ENCODE peak calls at places on chromosomes 11 and 22, in five cellular contexts. X, Y, D, J and S are unnamed samples.

GRCh38 chr11:1565173-1565903 is 6.7 kb downstream of the DUSP8 start:
- DNase-seq in X (peak; percentile 74), Y (no peak), D (no peak), J (no peak), S (no peak)

GRCh38 chr11:834371-835316 is 1.9 kb downstream of the CD151 start:
- DNase-seq in X (peak; percentile 78), Y (peak; percentile 81), D (no peak), J (no peak), S (peak; percentile 94)

GRCh38 chr11:71384561-71384960 is 63.6 kb downstream of the DHCR7 start:
- DNase-seq in X (no peak), Y (no peak), D (no peak), J (no peak), S (peak; percentile 52)

GRCh38 chr22:31243339-31244043 is 31.4 kb downstream of the LIMK2 start:
- DNase-seq in X (no peak), Y (no peak), D (no peak), J (no peak), S (no peak)

GRCh38 chr11:63783925-63784592 is 15.5 kb upstream of the ZFTA start:
- DNase-seq in X (no peak), Y (no peak), D (no peak), J (no peak), S (no peak)

GRCh38 chr11:74084796-74085541 is 76.1 kb upstream of the UCP3 start:
- DNase-seq in X (no peak), Y (no peak), D (no peak), J (no peak), S (no peak)

GRCh38 chr11:63985812-63986155 is 454 bp upstream of the OTUB1 start:
- DNase-seq in X (peak; percentile 94), Y (no peak), D (no peak), J (peak; percentile 46), S (peak; percentile 78)

GRCh38 chr11:69343401-69344321 is 49.7 kb downstream of the MYEOV start:
- DNase-seq in X (no peak), Y (no peak), D (no peak), J (no peak), S (peak; percentile 46)

GRCh38 chr11:9150501-9150900 is 59.1 kb upstream of the SCUBE2 start:
- DNase-seq in X (no peak), Y (no peak), D (peak; percentile 53), J (no peak), S (no peak)

GRCh38 chr11:110130642-110131238 is 37.5 kb downstream of the ZC3H12C start:
- DNase-seq in X (no peak), Y (no peak), D (no peak), J (no peak), S (no peak)

GRCh38 chr11:110128161-110128560 is 35.0 kb downstream of the ZC3H12C start:
- DNase-seq in X (no peak), Y (no peak), D (no peak), J (no peak), S (no peak)

GRCh38 chr11:110125632-110126031 is 32.4 kb downstream of the ZC3H12C start:
- DNase-seq in X (no peak), Y (no peak), D (no peak), J (no peak), S (no peak)

GRCh38 chr11:110124605-110125004 is 31.4 kb downstream of the ZC3H12C start:
- DNase-seq in X (no peak), Y (no peak), D (no peak), J (no peak), S (no peak)

DNA sequence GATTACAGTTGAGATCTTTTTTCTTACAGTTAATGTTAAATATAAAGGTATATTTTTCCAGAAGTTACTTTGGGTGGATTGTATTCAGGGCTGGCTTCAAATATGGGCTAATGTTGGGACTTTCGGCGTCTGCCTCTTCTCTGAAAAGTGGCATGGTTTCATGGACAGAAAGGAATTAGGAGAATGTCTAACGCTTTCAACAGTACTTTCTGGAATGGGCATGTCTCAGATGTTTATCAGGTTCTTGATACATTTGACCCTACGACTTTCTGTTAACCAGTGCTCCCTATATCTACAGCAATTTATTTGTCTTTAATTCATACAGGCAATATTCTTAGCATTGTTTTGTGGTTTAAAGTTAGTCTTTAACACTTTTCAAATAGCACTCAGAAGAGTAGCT is 33.7 kb downstream of the ZC3H12C start:
- DNase-seq in X (no peak), Y (no peak), D (no peak), J (no peak), S (no peak)
- H3K27ac ChIP-seq in X (no peak overlapping the region), Y (no peak overlapping the region), D (no peak overlapping the region), J (no peak overlapping the region), S (no peak overlapping the region)

DNA sequence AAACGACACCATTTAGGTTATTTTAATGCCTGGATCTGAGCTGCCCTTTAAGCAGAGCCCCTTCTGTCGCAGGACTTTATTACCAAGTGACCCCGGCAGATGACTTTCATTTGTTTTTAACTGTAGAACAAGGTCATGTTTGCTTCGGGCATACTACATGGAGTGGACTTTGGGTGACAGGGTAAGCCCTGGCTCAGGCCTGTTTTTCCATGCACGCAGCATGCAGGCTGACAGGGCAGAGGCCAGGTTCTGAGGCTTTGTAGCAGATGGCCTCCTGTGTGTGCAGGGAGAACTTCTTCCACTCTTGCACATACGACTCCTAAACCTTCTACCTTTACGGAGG is 50.5 kb downstream of the SNX19 start:
- DNase-seq in X (no peak), Y (no peak), D (no peak), J (no peak), S (peak; percentile 85)
- H3K27ac ChIP-seq in X (no peak overlapping the region), Y (no peak overlapping the region), D (no peak overlapping the region), J (no peak overlapping the region), S (peak overlapping the region; percentile 90)

GRCh38 chr22:50734343-50734771 is 3.6 kb upstream of the ACR start:
- DNase-seq in X (peak; percentile 62), Y (no peak), D (no peak), J (no peak), S (no peak)
- H3K27ac ChIP-seq in X (no peak overlapping the region), Y (no peak overlapping the region), D (no peak overlapping the region), J (no peak overlapping the region), S (no peak overlapping the region)

GRCh38 chr22:39175127-39176066 is 22.9 kb upstream of the CBX7 start:
- DNase-seq in X (peak; percentile 74), Y (no peak), D (no peak), J (no peak), S (no peak)

GRCh38 chr22:39177456-39177775 is 24.9 kb upstream of the CBX7 start:
- DNase-seq in X (no peak), Y (no peak), D (no peak), J (no peak), S (no peak)

GRCh38 chr22:39176067-39176621 is 23.7 kb upstream of the CBX7 start:
- DNase-seq in X (peak; percentile 82), Y (no peak), D (no peak), J (no peak), S (peak; percentile 81)

GRCh38 chr22:39177791-39178190 is 25.3 kb upstream of the CBX7 start:
- DNase-seq in X (peak; percentile 79), Y (no peak), D (no peak), J (no peak), S (no peak)

GRCh38 chr22:39176673-39177455 is 24.4 kb upstream of the CBX7 start:
- DNase-seq in X (no peak), Y (no peak), D (no peak), J (no peak), S (no peak)
- H3K27ac ChIP-seq in X (peak overlapping the region; percentile 87), Y (peak overlapping the region; percentile 95), D (peak overlapping the region; percentile 73), J (no peak overlapping the region), S (peak overlapping the region; percentile 68)

GRCh38 chr11:72692498-72693237 is 18.4 kb upstream of the PDE2A start:
- DNase-seq in X (no peak), Y (no peak), D (no peak), J (no peak), S (no peak)
- H3K27ac ChIP-seq in X (no peak overlapping the region), Y (no peak overlapping the region), D (no peak overlapping the region), J (no peak overlapping the region), S (no peak overlapping the region)

DNA sequence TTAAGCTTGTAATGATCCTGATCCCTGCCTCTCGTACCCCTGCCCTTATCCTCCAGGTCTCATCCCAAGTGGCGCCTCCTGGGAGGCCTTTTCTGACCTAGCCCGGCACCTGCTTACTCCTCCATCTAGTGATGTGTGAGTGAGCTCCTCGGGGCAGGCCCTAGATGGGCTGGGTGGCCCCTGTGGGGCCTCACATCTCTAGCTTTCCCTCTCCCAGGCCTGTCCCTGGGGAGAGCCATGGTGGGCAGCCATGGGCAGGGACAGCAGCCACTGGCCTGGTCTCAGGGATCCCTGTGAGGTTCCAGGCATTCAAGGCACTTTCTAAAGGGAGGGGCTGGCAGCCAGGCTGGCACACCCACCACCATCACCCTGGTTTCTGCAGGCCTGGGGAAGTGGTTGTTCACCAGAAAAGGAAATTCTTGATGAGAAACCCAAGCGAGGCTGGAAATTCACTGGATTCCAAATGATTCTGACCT is 27.9 kb downstream of the GNAZ start:
- DNase-seq in X (no peak), Y (no peak), D (no peak), J (no peak), S (no peak)
- H3K27ac ChIP-seq in X (peak overlapping the region; percentile 57), Y (no peak overlapping the region), D (no peak overlapping the region), J (no peak overlapping the region), S (peak overlapping the region; percentile 26)

GRCh38 chr11:65114538-65115171 is 2.8 kb downstream of the ZNHIT2 start:
- DNase-seq in X (peak; percentile 72), Y (no peak), D (no peak), J (no peak), S (no peak)

GRCh38 chr11:65112551-65113360 is 1.1 kb downstream of the TM7SF2 start:
- DNase-seq in X (peak; percentile 95), Y (peak; percentile 64), D (no peak), J (peak; percentile 55), S (no peak)

GRCh38 chr11:65113839-65114238 is 2.2 kb downstream of the TM7SF2 start:
- DNase-seq in X (peak; percentile 35), Y (no peak), D (no peak), J (no peak), S (no peak)

GRCh38 chr11:65112226-65112550 is 516 bp downstream of the TM7SF2 start:
- DNase-seq in X (no peak), Y (no peak), D (no peak), J (no peak), S (no peak)

GRCh38 chr11:65113361-65113756 is 1.7 kb downstream of the TM7SF2 start:
- DNase-seq in X (no peak), Y (no peak), D (no peak), J (no peak), S (no peak)
- H3K27ac ChIP-seq in X (peak overlapping the region; percentile 77), Y (no peak overlapping the region), D (no peak overlapping the region), J (no peak overlapping the region), S (no peak overlapping the region)

GRCh38 chr11:10488121-10488580 is 33.1 kb downstream of the AMPD3 start:
- DNase-seq in X (no peak), Y (no peak), D (no peak), J (no peak), S (peak; percentile 56)
- H3K27ac ChIP-seq in X (peak overlapping the region; percentile 80), Y (peak overlapping the region; percentile 87), D (no peak overlapping the region), J (no peak overlapping the region), S (no peak overlapping the region)

DNA sequence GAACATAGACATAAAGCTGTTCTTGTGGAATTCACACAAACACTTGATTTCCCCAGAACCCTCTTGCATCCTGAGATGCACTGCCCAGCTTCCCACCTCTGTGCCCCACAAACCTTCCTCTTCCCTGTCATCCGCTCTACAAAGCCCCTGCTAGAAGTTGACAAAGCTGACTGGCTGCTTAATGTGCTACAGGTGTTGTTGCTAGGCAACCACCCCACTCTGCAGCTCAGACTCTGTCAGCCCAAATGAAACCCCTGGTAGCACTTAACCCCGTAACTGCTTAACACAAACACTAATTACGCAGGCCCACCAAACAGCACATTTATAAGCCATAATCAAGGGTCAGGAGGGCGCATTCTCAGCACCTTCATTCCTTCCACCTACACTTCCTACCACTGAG is 172.0 kb upstream of the CADM1 start:
- DNase-seq in X (no peak), Y (no peak), D (no peak), J (no peak), S (no peak)
- H3K27ac ChIP-seq in X (no peak overlapping the region), Y (no peak overlapping the region), D (peak overlapping the region; percentile 49), J (no peak overlapping the region), S (no peak overlapping the region)